ENCODE peak calls at places on chromosomes 4 and X, in six cellular contexts. N, U, H, Y, Q and T are unnamed samples.

GRCh38 chr4:16938641-16939040 is 40.2 kb upstream of the LDB2 start:
- DNase-seq in N (no peak), U (no peak), H (no peak), Y (no peak), Q (no peak), T (no peak)

GRCh38 chr4:9812530-9813340 is 31.3 kb downstream of the DRD5 start:
- DNase-seq in N (no peak), U (no peak), H (no peak), Y (peak; percentile 57), Q (no peak), T (no peak)

GRCh38 chr4:47646372-47646771 is 161.3 kb downstream of the ATP10D start:
- DNase-seq in N (no peak), U (no peak), H (no peak), Y (no peak), Q (peak; percentile 5), T (no peak)

GRCh38 chrX:70433848-70434351 is 10.7 kb upstream of the DLG3 start:
- DNase-seq in N (peak; percentile 70), U (peak; percentile 54), H (peak; percentile 80), Y (no peak), Q (peak; percentile 31), T (peak; percentile 82)

GRCh38 chrX:70452143-70452733 is 7.6 kb downstream of the DLG3 start:
- DNase-seq in N (peak; percentile 37), U (peak; percentile 19), H (peak; percentile 51), Y (no peak), Q (peak; percentile 17), T (peak; percentile 65)

GRCh38 chrX:101385795-101386541 is at the start of gene BTK:
- DNase-seq in N (no peak), U (no peak), H (peak; percentile 70), Y (peak; percentile 68), Q (no peak), T (no peak)

GRCh38 chr4:15003891-15004700 is 1.8 kb downstream of the CPEB2 start:
- DNase-seq in N (no peak), U (no peak), H (peak; percentile 44), Y (no peak), Q (no peak), T (peak; percentile 19)

GRCh38 chrX:115972717-115973116 is 197.8 kb upstream of the AGTR2 start:
- DNase-seq in N (no peak), U (no peak), H (no peak), Y (no peak), Q (no peak), T (no peak)

GRCh38 chrX:1815456-1816175 is 200.8 kb downstream of the ASMT start:
- DNase-seq in N (no peak), U (no peak), H (no peak), Y (no peak), Q (no peak), T (no peak)

GRCh38 chr4:14399919-14400706 is 602.2 kb upstream of the CPEB2 start:
- DNase-seq in N (peak; percentile 7), U (no peak), H (no peak), Y (no peak), Q (no peak), T (no peak)

GRCh38 chr4:8540072-8540471 is 40.1 kb upstream of the GPR78 start:
- DNase-seq in N (no peak), U (no peak), H (no peak), Y (peak; percentile 28), Q (no peak), T (no peak)

GRCh38 chrX:53071604-53072417 is 10.4 kb upstream of the TSPYL2 start:
- DNase-seq in N (peak; percentile 76), U (peak; percentile 57), H (peak; percentile 55), Y (peak; percentile 46), Q (peak; percentile 56), T (peak; percentile 72)

GRCh38 chr4:22115262-22115661 is 166.7 kb upstream of the KCNIP4 start:
- DNase-seq in N (no peak), U (no peak), H (no peak), Y (no peak), Q (no peak), T (no peak)

GRCh38 chr4:74376888-74377483 is 12.0 kb downstream of the EREG start:
- DNase-seq in N (peak; percentile 67), U (peak; percentile 45), H (peak; percentile 29), Y (no peak), Q (peak; percentile 77), T (peak; percentile 38)

GRCh38 chr4:38290914-38291313 is 330.7 kb downstream of the PTTG2 start:
- DNase-seq in N (no peak), U (no peak), H (no peak), Y (no peak), Q (no peak), T (no peak)

GRCh38 chr4:27057053-27057452 is 196.4 kb downstream of the STIM2 start:
- DNase-seq in N (no peak), U (no peak), H (no peak), Y (no peak), Q (no peak), T (no peak)

GRCh38 chr4:108868606-108869227 is 105.9 kb upstream of the ETNPPL start:
- DNase-seq in N (no peak), U (no peak), H (no peak), Y (no peak), Q (no peak), T (no peak)

GRCh38 chr4:91758487-91758886 is 545.3 kb upstream of the GRID2 start:
- DNase-seq in N (no peak), U (no peak), H (no peak), Y (no peak), Q (no peak), T (no peak)

GRCh38 chr4:87529187-87529586 is at the start of gene SPARCL1:
- DNase-seq in N (no peak), U (no peak), H (no peak), Y (no peak), Q (no peak), T (no peak)

GRCh38 chrX:77118686-77119085 is 328.5 kb upstream of the FGF16 start:
- DNase-seq in N (no peak), U (no peak), H (no peak), Y (no peak), Q (no peak), T (no peak)

GRCh38 chrX:102765217-102765616 is 44.7 kb downstream of the GPRASP3 start:
- DNase-seq in N (peak; percentile 4), U (no peak), H (no peak), Y (no peak), Q (peak; percentile 82), T (no peak)

GRCh38 chr4:90982787-90983186 is 855.6 kb downstream of the CCSER1 start:
- DNase-seq in N (no peak), U (no peak), H (no peak), Y (no peak), Q (no peak), T (no peak)

GRCh38 chr4:106315476-106315967 is 487 bp downstream of the TBCK start:
- DNase-seq in N (no peak), U (peak; percentile 39), H (peak; percentile 25), Y (no peak), Q (peak; percentile 34), T (no peak)

GRCh38 chrX:37652589-37653271 is 32.9 kb upstream of the XK start:
- DNase-seq in N (no peak), U (no peak), H (peak; percentile 73), Y (no peak), Q (no peak), T (no peak)

GRCh38 chr4:186724048-186724860 is 598 bp upstream of the FAT1 start:
- DNase-seq in N (peak; percentile 39), U (no peak), H (peak; percentile 35), Y (no peak), Q (peak; percentile 49), T (peak; percentile 17)

GRCh38 chr4:19575959-19576358 is 675.7 kb upstream of the SLIT2 start:
- DNase-seq in N (no peak), U (no peak), H (no peak), Y (no peak), Q (no peak), T (no peak)

GRCh38 chrX:110180176-110180927 is 137.5 kb downstream of the AMMECR1 start:
- DNase-seq in N (peak; percentile 50), U (no peak), H (no peak), Y (no peak), Q (peak; percentile 84), T (no peak)

GRCh38 chr4:68855771-68856170 is 40.0 kb downstream of the UGT2B10 start:
- DNase-seq in N (no peak), U (no peak), H (no peak), Y (no peak), Q (no peak), T (no peak)

GRCh38 chr4:168265327-168265726 is 53.2 kb downstream of the DDX60 start:
- DNase-seq in N (no peak), U (no peak), H (no peak), Y (no peak), Q (no peak), T (no peak)

GRCh38 chr4:85496933-85497332 is 22.0 kb downstream of the ARHGAP24 start:
- DNase-seq in N (peak; percentile 54), U (no peak), H (no peak), Y (no peak), Q (peak; percentile 39), T (no peak)

GRCh38 chrX:19698691-19699090 is 183.4 kb upstream of the MAP3K15 start:
- DNase-seq in N (no peak), U (no peak), H (no peak), Y (no peak), Q (no peak), T (no peak)
- TF ChIP-seq BHLHE40 in N (no peak), U (no peak), H (no peak), Y (no peak), Q (no peak), T (no peak)

GRCh38 chrX:28910501-28910900 is 323.3 kb downstream of the IL1RAPL1 start:
- DNase-seq in N (no peak), U (no peak), H (no peak), Y (no peak), Q (peak; percentile 76), T (no peak)
- TF ChIP-seq BHLHE40 in N (no peak), U (no peak), H (no peak), Y (no peak), Q (peak; percentile 69), T (no peak)

GRCh38 chr4:58611012-58611411 is 1500.8 kb upstream of the IGFBP7 start:
- DNase-seq in N (no peak), U (no peak), H (no peak), Y (no peak), Q (no peak), T (no peak)
- TF ChIP-seq BHLHE40 in N (no peak), U (no peak), H (no peak), Y (no peak), Q (no peak), T (no peak)

GRCh38 chr4:40043786-40044185 is 12.9 kb upstream of the N4BP2 start:
- DNase-seq in N (no peak), U (no peak), H (no peak), Y (no peak), Q (no peak), T (no peak)

GRCh38 chr4:40040908-40041307 is 15.7 kb upstream of the N4BP2 start:
- DNase-seq in N (no peak), U (no peak), H (no peak), Y (no peak), Q (no peak), T (no peak)

DNA sequence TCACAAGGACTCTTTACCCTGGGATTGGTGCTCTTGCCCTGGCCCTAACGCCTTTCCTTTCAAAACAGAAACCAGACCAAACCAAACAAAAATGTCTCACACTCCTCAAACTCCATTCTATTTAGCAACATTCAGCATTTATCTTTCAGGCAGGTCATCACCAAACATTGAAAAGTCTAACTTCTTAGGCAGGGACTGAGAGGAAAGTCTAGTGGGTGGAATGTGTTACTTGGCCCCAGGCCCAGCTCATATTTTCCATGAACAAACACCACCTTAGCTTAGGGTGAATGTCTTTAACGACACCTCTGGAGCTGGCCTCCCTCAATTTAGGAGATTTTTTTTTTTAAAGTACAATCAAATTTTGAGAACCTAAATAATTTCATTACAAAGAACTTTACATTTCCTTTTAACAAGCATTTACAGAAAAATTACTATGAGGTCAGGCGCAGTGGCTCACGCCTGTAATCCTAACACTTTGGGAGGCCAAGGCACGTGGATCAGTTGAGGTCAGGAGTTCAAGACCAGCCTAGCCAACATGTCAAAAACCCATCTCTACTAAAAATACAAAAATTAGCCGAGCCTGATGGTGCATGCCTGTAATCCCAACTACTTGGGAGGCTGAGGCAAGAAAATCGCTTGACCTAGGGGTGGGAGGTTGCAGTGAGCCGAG is 10.2 kb upstream of the N4BP2 start:
- DNase-seq in N (peak; percentile 83), U (peak; percentile 93), H (no peak), Y (no peak), Q (peak; percentile 64), T (peak; percentile 7)
- TF ChIP-seq BHLHE40 in N (no peak), U (no peak), H (no peak), Y (no peak), Q (no peak), T (no peak)